ENCODE peak calls at places on chromosomes 3 and 15, in ten cellular contexts. P is fibroblast of lung, L is keratinocyte, H is ovary, N is transverse colon, C is kidney, D is stomach, R is HCT116, F is brain microvascular endothelial cell, M is breast epithelium. Z is an unnamed sample.
A peak's percentile ranks its signal among the peaks of the same experiment; 100 is the strongest.

GRCh38 chr3:74614133-74614967 is at the start of gene CNTN3:
- DNase-seq in P (peak; percentile 37), F (no peak), D (peak; percentile 43), L (no peak), N (peak; percentile 42), M (no peak), C (peak; percentile 80), H (peak; percentile 41), R (no peak), Z (no peak)

GRCh38 chr3:143360244-143360643 is 240.7 kb downstream of the CHST2 start:
- DNase-seq in D (no peak), R (no peak), F (no peak), N (no peak), C (no peak), H (no peak), L (no peak), P (peak; percentile 66), M (no peak), Z (no peak)

GRCh38 chr3:58597770-58598310 is 20.6 kb upstream of the FAM107A start:
- DNase-seq in D (no peak), P (no peak), R (no peak), F (no peak), C (no peak), H (no peak), M (no peak), N (no peak), L (no peak), Z (no peak)

GRCh38 chr3:100777271-100777670 is 68.0 kb downstream of the TFG start:
- DNase-seq in R (no peak), P (no peak), N (no peak), F (no peak), C (no peak), D (no peak), L (no peak), M (no peak), H (no peak), Z (no peak)

GRCh38 chr15:24878153-24878552 is 76.6 kb upstream of the SNRPN start:
- DNase-seq in D (no peak), F (peak; percentile 2), H (peak; percentile 34), P (peak; percentile 70), C (peak; percentile 73), N (peak; percentile 6), M (peak; percentile 52), R (no peak), L (no peak), Z (no peak)

GRCh38 chr3:124886168-124887051 is 755 bp downstream of the ITGB5 start:
- DNase-seq in L (no peak), M (peak; percentile 55), F (peak; percentile 24), D (peak; percentile 71), H (peak; percentile 51), C (peak; percentile 82), P (peak; percentile 38), R (no peak), N (peak; percentile 70), Z (peak; percentile 28)

GRCh38 chr3:82467051-82467450 is 705.6 kb upstream of the GBE1 start:
- DNase-seq in N (no peak), D (no peak), R (no peak), L (no peak), F (no peak), P (no peak), M (no peak), C (no peak), H (no peak), Z (no peak)

GRCh38 chr3:171351676-171352075 is 108.5 kb downstream of the TNIK start:
- DNase-seq in P (peak; percentile 86), D (no peak), R (peak; percentile 77), C (no peak), N (no peak), L (peak; percentile 64), H (no peak), M (no peak), F (peak; percentile 96), Z (no peak)

GRCh38 chr3:188832146-188832545 is 339.6 kb upstream of the TPRG1 start:
- DNase-seq in C (no peak), L (no peak), N (no peak), F (no peak), M (no peak), D (no peak), R (no peak), H (no peak), P (no peak), Z (no peak)

GRCh38 chr3:30073622-30074021 is 532.8 kb upstream of the TGFBR2 start:
- DNase-seq in C (no peak), P (peak; percentile 33), L (no peak), M (no peak), F (no peak), N (peak; percentile 54), H (no peak), R (peak; percentile 4), D (no peak), Z (no peak)

GRCh38 chr3:197463279-197463678 is 92.5 kb downstream of the BDH1 start:
- DNase-seq in M (no peak), F (no peak), L (no peak), H (no peak), D (no peak), P (no peak), R (no peak), N (no peak), C (no peak), Z (no peak)

GRCh38 chr3:189947948-189948723 is 172.6 kb downstream of the P3H2 start:
- DNase-seq in D (no peak), R (no peak), C (no peak), N (no peak), P (peak; percentile 48), F (peak; percentile 35), L (no peak), M (no peak), H (no peak), Z (peak; percentile 50)
- TF ChIP-seq CTCF in D (no peak), R (peak; percentile 54), C (peak; percentile 43), N (peak; percentile 65), P (peak; percentile 54), F (peak; percentile 48), L (no peak), M (peak; percentile 53), H (no peak), Z (peak; percentile 63)

GRCh38 chr3:22371036-22371435 is 620.0 kb upstream of the ZNF385D start:
- DNase-seq in D (no peak), L (no peak), R (no peak), N (no peak), F (no peak), H (no peak), P (no peak), M (no peak), C (no peak), Z (no peak)

GRCh38 chr3:22373827-22374226 is 622.8 kb upstream of the ZNF385D start:
- DNase-seq in R (no peak), F (no peak), M (no peak), C (no peak), L (no peak), N (no peak), D (no peak), P (no peak), H (no peak), Z (no peak)

GRCh38 chr3:22371592-22372291 is 620.7 kb upstream of the ZNF385D start:
- DNase-seq in F (no peak), R (no peak), N (no peak), P (no peak), L (no peak), C (peak; percentile 38), M (no peak), H (no peak), D (no peak), Z (no peak)

GRCh38 chr3:22373182-22373581 is 622.2 kb upstream of the ZNF385D start:
- DNase-seq in R (no peak), C (no peak), F (no peak), P (no peak), M (no peak), H (no peak), D (no peak), L (no peak), N (no peak), Z (no peak)

DNA sequence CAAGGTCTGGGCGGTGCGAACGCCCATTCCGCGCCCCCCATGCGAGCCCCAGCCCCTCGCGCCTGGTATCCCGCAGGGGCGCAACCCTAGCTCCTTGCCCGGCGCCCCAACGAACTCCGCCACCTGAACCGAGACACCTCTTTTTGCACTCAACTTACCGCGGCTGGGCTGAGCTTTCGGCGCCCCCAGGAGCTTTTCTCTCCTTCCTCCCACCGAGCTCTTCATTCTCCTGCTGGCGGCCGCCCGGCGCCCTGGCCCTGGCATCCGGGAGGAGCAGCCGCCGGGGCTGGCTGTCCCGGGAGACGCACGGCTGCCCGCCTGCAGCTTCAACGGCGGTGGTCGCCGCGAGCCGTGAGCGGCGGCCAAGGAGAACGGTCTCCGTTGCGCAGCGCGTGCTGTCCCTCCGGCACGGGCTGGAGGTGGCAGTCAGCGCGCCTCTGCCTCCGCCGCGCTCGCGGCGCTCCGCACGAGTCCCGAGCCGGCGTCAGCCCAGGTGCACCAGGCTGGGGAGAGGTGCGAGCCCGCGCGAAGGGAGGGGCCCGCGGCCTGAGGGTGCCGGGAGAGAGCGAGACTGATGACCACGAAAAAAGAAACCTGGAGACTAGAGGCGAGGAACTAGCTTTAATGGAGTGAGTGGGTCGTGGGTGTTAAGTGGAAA is 621.4 kb upstream of the ZNF385D start:
- DNase-seq in P (no peak), F (no peak), D (no peak), C (peak; percentile 44), H (peak; percentile 13), R (no peak), M (peak; percentile 50), N (no peak), L (no peak), Z (no peak)
- H3K4me3 ChIP-seq in P (peak overlapping the region; percentile 23), F (peak overlapping the region; percentile 57), D (peak overlapping the region; percentile 33), C (no peak overlapping the region), H (peak overlapping the region; percentile 4), R (no peak overlapping the region), M (peak overlapping the region; percentile 41), N (no peak overlapping the region), L (no peak overlapping the region), Z (no peak overlapping the region)

GRCh38 chr3:170274641-170275040 is 52.4 kb downstream of the PRKCI start:
- DNase-seq in N (no peak), P (no peak), D (no peak), M (no peak), H (no peak), L (no peak), C (no peak), R (no peak), F (no peak), Z (no peak)
- H3K36me3 ChIP-seq in N (peaks cover 9% of the 10 kb centered on the region), P (peaks cover under 1% of the 10 kb centered on the region), D (peaks cover 6% of the 10 kb centered on the region), M (peaks cover 8% of the 10 kb centered on the region), H (no peaks in the 10 kb centered on the region), L (peaks cover 12% of the 10 kb centered on the region), C (peaks cover 2% of the 10 kb centered on the region), R (peaks cover 8% of the 10 kb centered on the region), F (peaks cover 28% of the 10 kb centered on the region), Z (no peaks in the 10 kb centered on the region)

DNA sequence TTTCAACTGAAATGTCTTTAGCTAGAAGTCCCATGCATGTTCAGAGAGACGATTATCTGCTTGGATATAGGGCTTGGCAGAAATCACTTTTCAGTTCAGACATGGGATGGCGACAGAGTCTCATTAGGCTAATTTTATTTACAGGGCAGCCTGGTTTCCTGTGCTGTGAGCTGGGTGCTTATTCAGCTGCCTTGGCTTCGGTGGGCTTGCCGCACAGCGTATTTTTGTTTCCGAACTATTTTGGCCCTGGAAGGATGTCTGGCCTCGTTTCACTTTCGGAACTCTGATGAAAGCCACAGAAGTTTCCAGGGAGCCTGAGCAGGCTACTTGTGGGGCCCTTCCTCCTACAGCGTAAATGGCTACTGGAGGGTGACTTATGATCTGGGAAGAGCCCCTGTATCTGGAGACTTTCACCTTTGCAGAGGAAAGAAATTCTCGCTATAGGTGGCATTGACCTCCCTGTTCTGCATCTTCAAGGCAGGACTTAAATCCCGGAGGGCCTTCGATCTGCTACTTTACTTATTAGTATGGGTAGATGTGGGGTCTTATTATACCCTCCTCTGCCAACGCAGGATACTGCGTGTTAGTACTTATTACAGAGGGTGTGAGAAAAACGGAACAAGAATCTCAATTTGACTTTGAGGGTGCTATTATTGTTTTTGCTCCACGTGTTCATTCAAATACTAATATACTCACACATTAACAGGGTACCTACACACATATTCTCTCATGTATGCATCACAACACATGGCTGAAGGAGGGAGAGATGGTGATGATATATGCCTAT is 364.0 kb upstream of the RBMS3 start:
- DNase-seq in N (peak; percentile 33), D (peak; percentile 26), F (peak; percentile 80), M (no peak), C (peak; percentile 78), L (no peak), P (peak; percentile 89), H (peak; percentile 61), R (no peak), Z (peak; percentile 59)
- TF ChIP-seq CTCF in N (no peak), D (no peak), F (peak; percentile 71), M (peak; percentile 48), C (peak; percentile 17), L (peak; percentile 52), P (peak; percentile 65), H (peak; percentile 47), R (no peak), Z (peak; percentile 67)